ENCODE peak calls at places on chromosomes 4 and X, in seven cellular contexts. F is hepatocyte, G is endothelial cell, C is lower leg skin, A is choroid plexus epithelial cell, L is fibroblast of mammary gland, Q is osteoblast. U is an unnamed sample.

GRCh38 chr4:145302725-145303124 is 122.3 kb upstream of the OTUD4 start:
- DNase-seq in F (no peak), G (no peak), C (no peak), A (no peak), L (no peak), Q (no peak), U (no peak)

GRCh38 chr4:163332526-163333405 is at the start of gene NPY1R:
- DNase-seq in F (peak), G (peak), C (peak), A (peak), L (peak), Q (peak), U (peak)

GRCh38 chr4:21688596-21689265 is 259.8 kb downstream of the KCNIP4 start:
- DNase-seq in F (no peak), G (no peak), C (no peak), A (peak), L (no peak), Q (no peak), U (no peak)

GRCh38 chr4:56345461-56345860 is 41.8 kb downstream of the AASDH start:
- DNase-seq in F (no peak), G (no peak), C (no peak), A (no peak), L (peak), Q (no peak), U (no peak)

GRCh38 chr4:1208266-1208961 is 36.0 kb upstream of the SPON2 start:
- DNase-seq in F (no peak), G (no peak), C (peak), A (peak), L (peak), Q (no peak), U (no peak)

GRCh38 chr4:31236635-31237173 is 516.5 kb downstream of the PCDH7 start:
- DNase-seq in F (no peak), G (no peak), C (no peak), A (no peak), L (no peak), Q (no peak), U (no peak)

GRCh38 chr4:73702796-73703287 is 37.5 kb upstream of the CXCL8 start:
- DNase-seq in F (no peak), G (no peak), C (no peak), A (no peak), L (no peak), Q (no peak), U (no peak)

GRCh38 chr4:150126880-150127236 is 48.6 kb downstream of the DCLK2 start:
- DNase-seq in F (no peak), G (no peak), C (no peak), A (peak), L (peak), Q (no peak), U (peak)

GRCh38 chr4:169270810-169271691 is at the start of gene SH3RF1:
- DNase-seq in F (peak), G (peak), C (peak), A (peak), L (peak), Q (peak), U (peak)

GRCh38 chr4:126977306-126977705 is 655.5 kb upstream of the INTU start:
- DNase-seq in F (no peak), G (peak), C (no peak), A (peak), L (no peak), Q (no peak), U (no peak)

GRCh38 chr4:16048639-16049448 is 35.0 kb downstream of the PROM1 start:
- DNase-seq in F (no peak), G (no peak), C (no peak), A (peak), L (no peak), Q (no peak), U (no peak)

GRCh38 chr4:141571368-141571767 is 65.0 kb upstream of the IL15 start:
- DNase-seq in F (no peak), G (no peak), C (no peak), A (peak), L (peak), Q (no peak), U (no peak)

GRCh38 chr4:94550851-94551250 is 99.1 kb downstream of the PDLIM5 start:
- DNase-seq in F (no peak), G (no peak), C (no peak), A (no peak), L (no peak), Q (no peak), U (no peak)
- TF ChIP-seq CTCF in F (no peak), G (no peak), C (no peak), A (no peak), L (no peak), Q (no peak), U (no peak)

DNA sequence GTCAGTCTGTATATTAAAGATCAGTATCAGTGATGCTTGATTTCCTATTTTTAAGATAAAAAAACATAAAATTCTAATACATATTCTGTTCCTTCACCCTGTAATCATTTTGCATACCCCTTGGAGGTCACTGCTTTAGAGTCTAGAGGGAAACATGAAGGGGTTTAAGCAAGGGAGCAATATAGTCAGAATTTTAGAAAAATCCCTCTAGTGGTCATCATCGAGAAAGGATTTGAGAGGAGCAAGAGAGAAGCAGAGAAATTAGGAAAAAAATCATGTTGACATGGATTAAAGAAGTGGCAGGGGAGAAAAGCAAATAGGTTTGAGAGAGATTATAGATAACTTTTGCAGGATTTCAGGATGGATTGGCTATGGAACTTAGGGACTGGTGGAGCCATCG is 11.1 kb downstream of the APEX2 start:
- DNase-seq in F (no peak), G (no peak), C (no peak), A (peak), L (peak), Q (peak), U (no peak)
- TF ChIP-seq CTCF in F (peak), G (peak), C (no peak), A (peak), L (peak), Q (peak), U (peak)

DNA sequence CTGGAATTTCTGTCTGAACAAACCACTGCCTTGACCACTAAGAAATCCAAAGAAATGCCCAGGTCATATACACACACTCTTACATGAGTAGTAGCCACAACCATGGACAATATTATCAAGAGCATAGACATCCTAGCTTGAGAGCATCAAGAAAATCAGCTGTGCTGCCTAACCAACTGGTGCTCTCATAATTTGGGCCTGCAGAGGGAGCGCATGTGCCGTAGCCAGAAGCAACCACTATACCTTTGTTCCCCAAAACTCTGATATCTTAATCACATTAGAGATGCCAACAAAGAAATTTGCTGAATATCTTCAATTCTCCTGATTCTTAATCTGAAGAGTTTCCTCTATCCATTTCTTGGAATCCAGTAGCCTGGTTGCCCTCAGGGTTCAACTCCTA is 163.6 kb downstream of the ZNF674 start:
- DNase-seq in F (peak), G (peak), C (no peak), A (peak), L (peak), Q (no peak), U (peak)
- TF ChIP-seq CTCF in F (peak), G (no peak), C (no peak), A (peak), L (peak), Q (peak), U (peak)

DNA sequence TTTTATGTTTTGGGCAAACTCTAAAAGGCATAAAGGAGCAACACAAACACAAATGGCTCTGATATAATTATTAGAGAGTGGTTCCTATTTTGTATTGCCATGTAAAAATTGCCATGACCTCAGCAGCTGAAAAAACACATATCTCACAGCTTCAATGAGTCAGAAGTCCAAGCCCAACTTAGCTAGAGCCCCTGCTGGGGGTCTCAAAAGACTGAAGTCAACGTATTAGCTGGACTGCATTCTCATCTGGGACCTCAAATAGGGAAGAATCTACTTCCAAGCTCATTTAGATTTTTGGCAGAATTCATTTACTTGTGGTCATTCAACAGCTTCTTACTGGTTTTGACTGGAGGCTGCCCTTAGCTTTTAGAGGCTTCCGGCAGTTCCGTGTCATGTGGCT is 47.4 kb downstream of the FREM3 start:
- DNase-seq in F (no peak), G (no peak), C (no peak), A (peak), L (peak), Q (no peak), U (no peak)
- TF ChIP-seq CTCF in F (no peak), G (no peak), C (no peak), A (no peak), L (no peak), Q (no peak), U (no peak)

GRCh38 chrX:46903458-46904242 is 8.6 kb upstream of the JADE3 start:
- DNase-seq in F (peak), G (peak), C (peak), A (peak), L (peak), Q (peak), U (peak)
- TF ChIP-seq CTCF in F (peak), G (no peak), C (no peak), A (peak), L (peak), Q (peak), U (peak)

GRCh38 chrX:2318371-2318770 is 182.4 kb downstream of the DHRSX start:
- DNase-seq in F (no peak), G (no peak), C (no peak), A (no peak), L (no peak), Q (no peak), U (no peak)

GRCh38 chrX:2321411-2321810 is 179.4 kb downstream of the DHRSX start:
- DNase-seq in F (no peak), G (no peak), C (no peak), A (no peak), L (no peak), Q (no peak), U (no peak)

GRCh38 chrX:2317527-2318055 is 183.2 kb downstream of the DHRSX start:
- DNase-seq in F (no peak), G (no peak), C (no peak), A (no peak), L (no peak), Q (no peak), U (no peak)

GRCh38 chrX:2320580-2321327 is 180.0 kb downstream of the DHRSX start:
- DNase-seq in F (peak), G (no peak), C (no peak), A (peak), L (peak), Q (no peak), U (no peak)

DNA sequence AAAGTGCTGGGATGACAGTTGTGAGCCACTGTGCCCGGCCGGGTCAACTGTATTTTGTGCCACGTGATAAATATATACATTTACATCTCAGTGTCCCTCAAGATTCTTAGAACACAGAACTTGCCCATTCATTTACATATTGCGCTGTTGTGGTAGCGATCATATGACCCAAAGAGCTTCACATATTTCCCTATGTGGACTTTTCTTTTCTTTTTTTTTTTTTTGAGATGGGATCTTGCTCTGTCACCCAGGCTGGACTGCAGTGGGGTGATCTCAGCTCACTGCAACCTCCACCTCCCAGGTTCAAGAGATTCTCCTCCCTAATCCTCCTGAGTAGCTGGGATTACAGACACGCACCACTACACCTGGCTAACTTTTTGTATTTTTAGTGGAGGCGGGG is 180.7 kb downstream of the DHRSX start:
- DNase-seq in F (no peak), G (no peak), C (no peak), A (no peak), L (no peak), Q (no peak), U (no peak)
- TF ChIP-seq CTCF in F (no peak), G (no peak), C (no peak), A (no peak), L (no peak), Q (no peak), U (no peak)

GRCh38 chr4:147830102-147830463 is 98.2 kb downstream of the ARHGAP10 start:
- DNase-seq in F (no peak), G (no peak), C (no peak), A (no peak), L (no peak), Q (no peak), U (no peak)

GRCh38 chr4:147833254-147833653 is 101.4 kb downstream of the ARHGAP10 start:
- DNase-seq in F (no peak), G (no peak), C (no peak), A (peak), L (peak), Q (no peak), U (no peak)

GRCh38 chr4:147829401-147830101 is 97.7 kb downstream of the ARHGAP10 start:
- DNase-seq in F (peak), G (no peak), C (peak), A (peak), L (peak), Q (no peak), U (no peak)

GRCh38 chr4:147830987-147831386 is 99.1 kb downstream of the ARHGAP10 start:
- DNase-seq in F (peak), G (no peak), C (no peak), A (peak), L (peak), Q (no peak), U (no peak)

DNA sequence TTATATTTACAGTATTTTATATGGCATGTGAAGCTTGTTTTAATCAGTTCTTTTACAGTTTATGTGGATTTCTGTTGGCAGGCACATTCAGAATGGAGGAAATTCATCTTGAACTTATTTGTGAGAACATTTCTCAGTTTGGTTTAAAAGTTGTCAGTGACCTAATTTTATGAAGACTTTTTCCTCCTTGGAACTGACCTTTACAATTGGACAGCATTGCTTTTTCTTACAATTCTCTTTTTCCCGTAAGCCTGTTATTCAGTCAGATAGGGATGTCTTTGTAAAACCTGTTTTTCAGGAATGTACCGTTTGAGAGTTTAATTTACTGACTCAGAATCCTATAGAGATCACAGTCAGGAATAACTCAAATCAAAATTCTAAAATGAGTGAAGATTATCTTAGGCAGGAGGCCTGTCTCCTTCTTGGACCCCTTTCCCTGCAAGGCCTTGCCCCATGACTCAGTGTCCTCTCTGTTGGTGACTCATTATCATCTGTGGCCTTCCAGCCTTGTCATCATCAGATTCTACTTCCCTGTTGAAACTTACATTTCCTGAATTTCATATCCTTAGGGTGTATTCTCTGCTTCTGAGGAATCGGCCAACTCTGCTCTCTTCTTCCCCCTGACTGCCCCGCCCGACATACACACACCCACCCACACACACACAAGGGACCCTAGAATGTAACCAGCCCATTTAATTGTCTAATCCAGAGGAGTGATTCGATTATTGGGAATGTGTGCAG is 99.7 kb downstream of the ARHGAP10 start:
- DNase-seq in F (peak), G (no peak), C (no peak), A (peak), L (peak), Q (peak), U (no peak)
- TF ChIP-seq CTCF in F (no peak), G (no peak), C (no peak), A (no peak), L (no peak), Q (no peak), U (no peak)

U was measured in GM13977.